ENCODE peak calls at places on chromosomes 4 and X, in four cellular contexts. T, F, L and D are unnamed samples.

GRCh38 chr4:89111833-89112563 is 665 bp downstream of the TIGD2 start:
- DNase-seq in T (no peak), F (peak; percentile 97), L (no peak), D (no peak)

GRCh38 chr4:99404595-99405287 is 30.4 kb downstream of the ADH7 start:
- DNase-seq in T (no peak), F (no peak), L (peak; percentile 87), D (no peak)

GRCh38 chr4:122152699-122153328 is 683 bp downstream of the BLTP1 start:
- DNase-seq in T (peak; percentile 38), F (peak; percentile 9), L (no peak), D (peak; percentile 15)

GRCh38 chr4:41692717-41693345 is 55.7 kb downstream of the PHOX2B start:
- DNase-seq in T (peak; percentile 62), F (peak; percentile 30), L (no peak), D (peak; percentile 75)

GRCh38 chr4:145776208-145776607 is 96.3 kb downstream of the C4orf51 start:
- DNase-seq in T (no peak), F (no peak), L (no peak), D (peak; percentile 34)

GRCh38 chrX:128457674-128458073 is 405.5 kb upstream of the ACTRT1 start:
- DNase-seq in T (no peak), F (no peak), L (no peak), D (no peak)

GRCh38 chr4:1347410-1347864 is 429 bp downstream of the UVSSA start:
- DNase-seq in T (peak; percentile 64), F (peak; percentile 50), L (no peak), D (peak; percentile 76)

GRCh38 chrX:7362111-7362510 is 214.2 kb upstream of the PUDP start:
- DNase-seq in T (no peak), F (no peak), L (no peak), D (no peak)

GRCh38 chr4:153622778-153623240 is 61.3 kb upstream of the TLR2 start:
- DNase-seq in T (no peak), F (no peak), L (no peak), D (no peak)

GRCh38 chr4:5409980-5410618 is 298.3 kb downstream of the EVC2 start:
- DNase-seq in T (no peak), F (peak; percentile 9), L (no peak), D (no peak)

GRCh38 chr4:20251796-20252655 is at the start of gene SLIT2:
- DNase-seq in T (peak; percentile 85), F (peak; percentile 47), L (no peak), D (peak; percentile 18)

GRCh38 chr4:4852591-4853362 is 6.7 kb upstream of the MSX1 start:
- DNase-seq in T (peak; percentile 69), F (no peak), L (no peak), D (peak; percentile 31)

GRCh38 chr4:6308890-6309643 is 39.4 kb downstream of the WFS1 start:
- DNase-seq in T (peak; percentile 71), F (peak; percentile 79), L (no peak), D (no peak)

GRCh38 chr4:61204353-61204752 is 4.2 kb downstream of the ADGRL3 start:
- DNase-seq in T (no peak), F (peak; percentile 51), L (no peak), D (no peak)

GRCh38 chr4:61202100-61202637 is 2.0 kb downstream of the ADGRL3 start:
- DNase-seq in T (peak; percentile 49), F (no peak), L (no peak), D (no peak)

GRCh38 chr4:61200991-61201526 is 933 bp downstream of the ADGRL3 start:
- DNase-seq in T (peak; percentile 36), F (no peak), L (no peak), D (no peak)

GRCh38 chr4:61201562-61202099 is 1.5 kb downstream of the ADGRL3 start:
- DNase-seq in T (no peak), F (no peak), L (no peak), D (no peak)

DNA sequence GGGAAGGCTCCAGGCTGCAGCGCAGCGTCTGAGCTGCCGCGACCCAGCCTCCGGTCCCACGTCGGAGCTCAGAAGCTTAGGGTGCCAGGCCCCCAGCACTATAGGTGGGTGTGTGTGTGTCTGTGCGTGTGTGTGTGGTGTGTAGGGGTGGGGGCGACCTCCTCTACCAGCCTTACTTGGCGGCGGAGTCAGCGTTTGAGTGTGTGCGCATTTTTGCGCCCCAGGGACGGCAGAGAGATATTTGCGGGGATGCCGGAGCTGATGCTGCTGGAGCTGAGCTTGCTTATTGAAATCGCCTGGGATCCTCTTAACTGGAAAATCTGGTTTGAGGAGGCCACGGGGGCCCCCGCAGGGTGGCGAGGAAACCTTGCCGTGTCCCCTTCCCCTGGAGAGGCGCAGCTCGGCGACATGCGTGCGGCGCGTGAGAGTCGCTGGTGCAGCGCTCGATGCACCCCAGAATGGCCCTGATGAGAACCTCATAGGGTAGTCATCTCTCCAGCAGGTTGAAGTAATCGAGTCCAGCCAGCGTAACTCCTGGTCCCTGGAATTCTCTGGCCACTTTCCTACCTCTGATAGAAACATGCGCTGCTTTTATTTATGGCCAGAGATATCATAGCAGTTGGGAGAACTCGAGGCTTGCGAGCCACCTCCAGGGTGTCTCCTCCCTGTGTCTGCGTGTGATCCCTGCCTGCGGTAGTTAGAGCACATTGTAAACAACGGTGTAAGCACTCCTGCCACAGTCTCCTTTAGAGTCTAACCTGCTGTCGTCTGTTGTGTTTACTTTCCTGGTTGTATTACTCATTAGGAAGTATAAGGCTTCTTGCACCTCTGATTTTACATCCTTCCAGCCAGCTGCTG is 2.7 kb downstream of the ADGRL3 start:
- DNase-seq in T (peak; percentile 31), F (no peak), L (no peak), D (no peak)
- TF ChIP-seq CREM in T (no peak), F (no peak), L (no peak), D (no peak)

GRCh38 chrX:152601848-152602616 is 35.7 kb upstream of the GABRQ start:
- DNase-seq in T (peak; percentile 19), F (peak; percentile 1), L (no peak), D (peak; percentile 19)

DNA sequence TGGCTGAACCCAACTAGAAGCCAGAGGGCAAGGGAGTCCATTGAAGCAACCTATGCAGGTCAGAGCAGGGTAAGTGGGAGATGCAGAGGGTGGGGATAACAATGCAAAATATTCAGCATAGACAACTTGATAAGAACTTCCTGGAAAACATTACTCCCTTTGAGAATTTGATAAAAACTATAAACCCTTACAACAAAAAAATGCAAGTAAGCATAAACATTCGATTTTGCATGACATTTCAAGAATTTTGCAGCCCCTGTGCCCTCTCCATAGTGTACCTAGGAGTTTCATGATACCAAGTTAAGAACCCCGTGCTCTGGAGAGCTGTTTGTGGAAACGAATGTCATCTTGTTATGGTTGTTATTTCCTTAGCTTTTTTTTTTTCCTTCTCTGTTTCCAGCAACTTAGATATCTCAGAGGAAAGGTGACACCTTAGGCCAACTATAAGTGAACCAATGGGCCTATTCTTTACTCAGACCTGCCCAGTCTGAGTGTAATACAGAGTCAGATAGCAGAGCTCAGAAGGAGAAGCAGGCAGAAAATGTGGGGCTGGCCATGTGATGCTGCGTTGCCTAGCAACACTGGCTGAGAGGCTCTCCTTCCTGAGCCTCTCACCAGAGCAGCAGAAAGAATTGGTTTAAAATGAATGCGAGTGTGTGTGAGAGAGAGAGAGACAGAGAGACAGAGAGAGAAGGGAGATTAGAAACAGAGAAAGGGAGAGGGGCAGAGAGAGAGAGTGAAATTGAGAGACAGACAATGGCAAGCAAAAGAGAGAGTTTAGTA is 36.7 kb upstream of the GABRQ start:
- DNase-seq in T (no peak), F (no peak), L (no peak), D (peak; percentile 11)
- TF ChIP-seq CREM in T (no peak), F (no peak), L (no peak), D (no peak)

GRCh38 chr4:67333663-67334062 is 211.6 kb downstream of the CENPC start:
- DNase-seq in T (no peak), F (no peak), L (no peak), D (no peak)
- TF ChIP-seq CREM in T (no peak), F (no peak), L (no peak), D (no peak)

DNA sequence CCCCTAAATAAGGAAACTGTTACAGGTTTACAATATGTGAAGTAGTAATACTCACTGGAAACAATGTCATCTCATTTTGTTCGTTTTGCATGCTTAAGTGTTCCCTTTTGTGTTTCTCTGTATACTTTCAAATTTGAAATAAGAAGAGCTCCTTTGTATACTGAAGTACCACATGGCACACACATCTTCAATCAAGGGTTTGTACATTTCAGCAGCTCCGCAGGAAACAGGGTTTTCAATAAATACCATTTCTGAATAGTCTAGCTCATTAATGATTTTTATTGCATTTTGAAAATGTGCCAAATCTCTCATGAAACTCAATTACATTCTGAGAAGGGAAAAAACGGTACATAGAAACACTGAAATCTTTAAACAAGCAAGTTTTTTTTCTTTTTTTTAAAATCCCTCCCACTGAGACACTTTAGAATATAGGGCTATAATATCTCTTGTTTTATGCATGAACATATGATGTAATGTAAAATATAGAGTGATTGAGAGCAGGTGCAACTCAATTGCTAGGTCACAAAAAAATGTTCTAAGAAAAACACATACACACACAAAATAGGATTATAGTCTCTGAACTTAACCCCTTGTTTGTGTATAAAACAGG is 914.2 kb upstream of the PCDH7 start:
- DNase-seq in T (no peak), F (no peak), L (no peak), D (no peak)
- TF ChIP-seq CREM in T (no peak), F (no peak), L (no peak), D (no peak)

GRCh38 chr4:40187386-40187913 is 9.4 kb upstream of the RHOH start:
- DNase-seq in T (no peak), F (no peak), L (no peak), D (no peak)

GRCh38 chr4:40192286-40193017 is 4.4 kb upstream of the RHOH start:
- DNase-seq in T (no peak), F (peak; percentile 16), L (no peak), D (no peak)

GRCh38 chr4:40190465-40190864 is 6.4 kb upstream of the RHOH start:
- DNase-seq in T (no peak), F (no peak), L (no peak), D (no peak)

GRCh38 chr4:40190880-40191815 is 5.7 kb upstream of the RHOH start:
- DNase-seq in T (no peak), F (peak; percentile 75), L (no peak), D (no peak)

GRCh38 chr4:40189997-40190396 is 6.8 kb upstream of the RHOH start:
- DNase-seq in T (no peak), F (no peak), L (no peak), D (no peak)
- TF ChIP-seq CREM in T (no peak), F (no peak), L (no peak), D (no peak)

GRCh38 chr4:26022346-26022891 is 108.4 kb downstream of the SMIM20 start:
- DNase-seq in T (no peak), F (peak; percentile 73), L (no peak), D (no peak)
- TF ChIP-seq CREM in T (no peak), F (no peak), L (no peak), D (no peak)